ENCODE peak calls at places on chromosomes 16 and 17, in eight cellular contexts. One of them, this sample, is unnamed.

GRCh38 chr17:81648013-81648706 is 8.2 kb downstream of the PDE6G start:
- DNase-seq in sigmoid colon: no peak
- DNase-seq in right lobe of liver: no peak
- DNase-seq in IMR-90: no peak
- DNase-seq in GM12891: no peak
- DNase-seq in A549: no peak
- DNase-seq in ovary: no peak
- DNase-seq in body of pancreas: no peak
- DNase-seq in this sample: no peak

GRCh38 chr16:80403871-80404270 is 136.9 kb upstream of the DYNLRB2 start:
- DNase-seq in sigmoid colon: no peak
- DNase-seq in right lobe of liver: no peak
- DNase-seq in IMR-90: no peak
- DNase-seq in GM12891: no peak
- DNase-seq in A549: no peak
- DNase-seq in ovary: no peak
- DNase-seq in body of pancreas: no peak
- DNase-seq in this sample: no peak

GRCh38 chr17:67239597-67239996 is 5.4 kb downstream of the HELZ start:
- DNase-seq in sigmoid colon: no peak
- DNase-seq in right lobe of liver: no peak
- DNase-seq in IMR-90: peak; percentile 82
- DNase-seq in GM12891: no peak
- DNase-seq in A549: no peak
- DNase-seq in ovary: no peak
- DNase-seq in body of pancreas: no peak
- DNase-seq in this sample: no peak

GRCh38 chr16:64469351-64469750 is 652.5 kb downstream of the CDH11 start:
- DNase-seq in sigmoid colon: no peak
- DNase-seq in right lobe of liver: no peak
- DNase-seq in IMR-90: no peak
- DNase-seq in GM12891: no peak
- DNase-seq in A549: no peak
- DNase-seq in ovary: no peak
- DNase-seq in body of pancreas: no peak
- DNase-seq in this sample: no peak

GRCh38 chr16:68553186-68553585 is 14.1 kb downstream of the ZFP90 start:
- DNase-seq in sigmoid colon: no peak
- DNase-seq in right lobe of liver: no peak
- DNase-seq in IMR-90: no peak
- DNase-seq in GM12891: no peak
- DNase-seq in A549: no peak
- DNase-seq in ovary: no peak
- DNase-seq in body of pancreas: no peak
- DNase-seq in this sample: no peak

GRCh38 chr17:65027305-65027704 is 29.2 kb downstream of the GNA13 start:
- DNase-seq in sigmoid colon: no peak
- DNase-seq in right lobe of liver: no peak
- DNase-seq in IMR-90: peak; percentile 83
- DNase-seq in GM12891: no peak
- DNase-seq in A549: peak; percentile 83
- DNase-seq in ovary: no peak
- DNase-seq in body of pancreas: no peak
- DNase-seq in this sample: peak; percentile 63

GRCh38 chr16:31810863-31811262 is 62.7 kb upstream of the ZNF267 start:
- DNase-seq in sigmoid colon: no peak
- DNase-seq in right lobe of liver: no peak
- DNase-seq in IMR-90: no peak
- DNase-seq in GM12891: no peak
- DNase-seq in A549: no peak
- DNase-seq in ovary: no peak
- DNase-seq in body of pancreas: no peak
- DNase-seq in this sample: no peak

GRCh38 chr17:73068322-73069153 is 23.9 kb downstream of the SLC39A11 start:
- DNase-seq in sigmoid colon: no peak
- DNase-seq in right lobe of liver: no peak
- DNase-seq in IMR-90: peak; percentile 92
- DNase-seq in GM12891: no peak
- DNase-seq in A549: no peak
- DNase-seq in ovary: no peak
- DNase-seq in body of pancreas: peak; percentile 62
- DNase-seq in this sample: no peak

GRCh38 chr16:50861926-50862325 is 120.0 kb downstream of the CYLD start:
- DNase-seq in sigmoid colon: no peak
- DNase-seq in right lobe of liver: no peak
- DNase-seq in IMR-90: peak; percentile 81
- DNase-seq in GM12891: no peak
- DNase-seq in A549: peak; percentile 21
- DNase-seq in ovary: no peak
- DNase-seq in body of pancreas: no peak
- DNase-seq in this sample: peak; percentile 58

GRCh38 chr17:50872710-50873424 is 6.7 kb upstream of the TOB1 start:
- DNase-seq in sigmoid colon: peak; percentile 77
- DNase-seq in right lobe of liver: no peak
- DNase-seq in IMR-90: peak; percentile 25
- DNase-seq in GM12891: no peak
- DNase-seq in A549: no peak
- DNase-seq in ovary: no peak
- DNase-seq in body of pancreas: peak; percentile 78
- DNase-seq in this sample: no peak

GRCh38 chr16:11464241-11464640 is 119.0 kb downstream of the RMI2 start:
- DNase-seq in sigmoid colon: no peak
- DNase-seq in right lobe of liver: no peak
- DNase-seq in IMR-90: no peak
- DNase-seq in GM12891: no peak
- DNase-seq in A549: no peak
- DNase-seq in ovary: no peak
- DNase-seq in body of pancreas: no peak
- DNase-seq in this sample: no peak

GRCh38 chr17:41551370-41551769 is 20.5 kb downstream of the KRT9 start:
- DNase-seq in sigmoid colon: no peak
- DNase-seq in right lobe of liver: no peak
- DNase-seq in IMR-90: peak; percentile 46
- DNase-seq in GM12891: no peak
- DNase-seq in A549: no peak
- DNase-seq in ovary: no peak
- DNase-seq in body of pancreas: no peak
- DNase-seq in this sample: no peak

GRCh38 chr16:61148930-61149329 is 887.3 kb downstream of the CDH8 start:
- DNase-seq in sigmoid colon: no peak
- DNase-seq in right lobe of liver: no peak
- DNase-seq in IMR-90: no peak
- DNase-seq in GM12891: no peak
- DNase-seq in A549: no peak
- DNase-seq in ovary: no peak
- DNase-seq in body of pancreas: no peak
- DNase-seq in this sample: no peak

GRCh38 chr16:66050991-66051390 is 315.5 kb upstream of the CDH5 start:
- DNase-seq in sigmoid colon: no peak
- DNase-seq in right lobe of liver: no peak
- DNase-seq in IMR-90: no peak
- DNase-seq in GM12891: no peak
- DNase-seq in A549: no peak
- DNase-seq in ovary: no peak
- DNase-seq in body of pancreas: no peak
- DNase-seq in this sample: no peak

GRCh38 chr17:18291718-18292540 is 22.9 kb downstream of the TOP3A start:
- DNase-seq in sigmoid colon: no peak
- DNase-seq in right lobe of liver: no peak
- DNase-seq in IMR-90: no peak
- DNase-seq in GM12891: no peak
- DNase-seq in A549: no peak
- DNase-seq in ovary: no peak
- DNase-seq in body of pancreas: no peak
- DNase-seq in this sample: no peak

GRCh38 chr17:45073414-45074070 is 12.4 kb downstream of the NMT1 start:
- DNase-seq in sigmoid colon: peak; percentile 83
- DNase-seq in right lobe of liver: no peak
- DNase-seq in IMR-90: peak; percentile 97
- DNase-seq in GM12891: no peak
- DNase-seq in A549: no peak
- DNase-seq in ovary: no peak
- DNase-seq in body of pancreas: no peak
- DNase-seq in this sample: no peak

GRCh38 chr16:66898207-66898606 is 17.9 kb downstream of the PDP2 start:
- DNase-seq in sigmoid colon: no peak
- DNase-seq in right lobe of liver: peak; percentile 53
- DNase-seq in IMR-90: peak; percentile 77
- DNase-seq in GM12891: no peak
- DNase-seq in A549: no peak
- DNase-seq in ovary: peak; percentile 79
- DNase-seq in body of pancreas: no peak
- DNase-seq in this sample: no peak

GRCh38 chr17:39408360-39408759 is 6.9 kb upstream of the FBXL20 start:
- DNase-seq in sigmoid colon: no peak
- DNase-seq in right lobe of liver: no peak
- DNase-seq in IMR-90: no peak
- DNase-seq in GM12891: no peak
- DNase-seq in A549: no peak
- DNase-seq in ovary: no peak
- DNase-seq in body of pancreas: no peak
- DNase-seq in this sample: no peak

GRCh38 chr17:59388070-59388556 is 56.7 kb downstream of the YPEL2 start:
- DNase-seq in sigmoid colon: no peak
- DNase-seq in right lobe of liver: no peak
- DNase-seq in IMR-90: no peak
- DNase-seq in GM12891: no peak
- DNase-seq in A549: no peak
- DNase-seq in ovary: no peak
- DNase-seq in body of pancreas: no peak
- DNase-seq in this sample: no peak

GRCh38 chr16:73006021-73006420 is 41.9 kb downstream of the ZFHX3 start:
- DNase-seq in sigmoid colon: no peak
- DNase-seq in right lobe of liver: no peak
- DNase-seq in IMR-90: no peak
- DNase-seq in GM12891: no peak
- DNase-seq in A549: no peak
- DNase-seq in ovary: no peak
- DNase-seq in body of pancreas: no peak
- DNase-seq in this sample: no peak

GRCh38 chr17:5437721-5438317 is 1.1 kb downstream of the C1QBP start:
- DNase-seq in sigmoid colon: no peak
- DNase-seq in right lobe of liver: no peak
- DNase-seq in IMR-90: peak; percentile 37
- DNase-seq in GM12891: no peak
- DNase-seq in A549: no peak
- DNase-seq in ovary: no peak
- DNase-seq in body of pancreas: no peak
- DNase-seq in this sample: no peak

GRCh38 chr17:5434984-5435383 is 4.0 kb downstream of the C1QBP start:
- DNase-seq in sigmoid colon: no peak
- DNase-seq in right lobe of liver: no peak
- DNase-seq in IMR-90: no peak
- DNase-seq in GM12891: no peak
- DNase-seq in A549: no peak
- DNase-seq in ovary: no peak
- DNase-seq in body of pancreas: no peak
- DNase-seq in this sample: no peak

GRCh38 chr17:5430413-5430999 is 8.4 kb downstream of the C1QBP start:
- DNase-seq in sigmoid colon: no peak
- DNase-seq in right lobe of liver: no peak
- DNase-seq in IMR-90: no peak
- DNase-seq in GM12891: no peak
- DNase-seq in A549: no peak
- DNase-seq in ovary: no peak
- DNase-seq in body of pancreas: no peak
- DNase-seq in this sample: no peak

GRCh38 chr17:5431929-5432556 is 6.9 kb downstream of the C1QBP start:
- DNase-seq in sigmoid colon: no peak
- DNase-seq in right lobe of liver: no peak
- DNase-seq in IMR-90: no peak
- DNase-seq in GM12891: no peak
- DNase-seq in A549: no peak
- DNase-seq in ovary: no peak
- DNase-seq in body of pancreas: no peak
- DNase-seq in this sample: no peak
- TF ChIP-seq POLR2A in sigmoid colon: no peak
- TF ChIP-seq POLR2A in right lobe of liver: no peak
- TF ChIP-seq POLR2A in IMR-90: no peak
- TF ChIP-seq POLR2A in GM12891: peak; percentile 65
- TF ChIP-seq POLR2A in A549: no peak
- TF ChIP-seq POLR2A in ovary: no peak
- TF ChIP-seq POLR2A in body of pancreas: no peak
- TF ChIP-seq POLR2A in this sample: no peak

GRCh38 chr16:85153656-85154091 is 41.4 kb upstream of the CIBAR2 start:
- DNase-seq in sigmoid colon: no peak
- DNase-seq in right lobe of liver: no peak
- DNase-seq in IMR-90: no peak
- DNase-seq in GM12891: no peak
- DNase-seq in A549: no peak
- DNase-seq in ovary: no peak
- DNase-seq in body of pancreas: no peak
- DNase-seq in this sample: no peak
- TF ChIP-seq POLR2A in sigmoid colon: no peak
- TF ChIP-seq POLR2A in right lobe of liver: no peak
- TF ChIP-seq POLR2A in IMR-90: no peak
- TF ChIP-seq POLR2A in GM12891: no peak
- TF ChIP-seq POLR2A in A549: no peak
- TF ChIP-seq POLR2A in ovary: no peak
- TF ChIP-seq POLR2A in body of pancreas: no peak
- TF ChIP-seq POLR2A in this sample: no peak

DNA sequence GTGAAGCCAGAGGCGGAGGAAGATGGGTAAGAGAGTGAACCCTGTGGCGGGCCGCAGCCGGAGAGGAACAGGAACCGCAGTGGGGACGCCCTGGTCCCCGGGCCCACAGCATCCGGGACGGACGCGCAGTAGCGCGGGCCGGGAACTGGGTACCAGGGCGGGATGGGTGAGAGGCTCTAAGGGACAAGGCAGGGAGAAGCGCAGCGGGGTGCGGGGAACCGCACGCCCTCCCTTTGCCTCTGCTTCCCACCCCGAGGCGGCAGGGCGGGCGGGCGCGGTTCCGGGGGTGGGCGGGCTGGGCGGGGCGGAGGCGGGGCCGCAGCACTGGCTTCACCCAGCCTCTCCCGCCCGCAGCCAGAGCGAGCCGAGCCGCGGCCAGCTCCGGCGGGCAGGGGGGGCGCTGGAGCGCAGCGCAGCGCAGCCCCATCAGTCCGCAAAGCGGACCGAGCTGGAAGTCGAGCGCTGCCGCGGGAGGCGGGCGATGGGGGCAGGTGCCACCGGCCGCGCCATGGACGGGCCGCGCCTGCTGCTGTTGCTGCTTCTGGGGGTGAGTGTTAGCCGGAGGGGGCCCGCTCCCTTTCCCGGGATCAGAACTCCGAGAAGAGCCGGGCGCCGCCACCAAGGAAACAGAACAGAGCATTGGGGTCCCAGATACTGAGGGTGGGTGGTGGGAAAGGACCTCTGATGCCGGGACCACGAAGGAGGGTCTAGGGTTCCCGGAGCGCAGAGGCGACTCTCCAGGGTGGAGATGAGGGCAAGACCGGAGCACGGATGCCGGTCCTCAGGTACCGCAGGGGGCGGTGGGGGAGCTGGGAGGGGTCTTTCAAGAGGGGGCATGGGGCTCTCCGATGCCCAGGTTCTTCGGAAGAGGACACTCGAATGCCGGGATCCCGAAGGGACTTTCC is at the start of gene NGFR:
- DNase-seq in sigmoid colon: no peak
- DNase-seq in right lobe of liver: no peak
- DNase-seq in IMR-90: peak; percentile 13
- DNase-seq in GM12891: peak; percentile 85
- DNase-seq in A549: peak; percentile 77
- DNase-seq in ovary: peak; percentile 64
- DNase-seq in body of pancreas: no peak
- DNase-seq in this sample: no peak
- TF ChIP-seq POLR2A in sigmoid colon: no peak
- TF ChIP-seq POLR2A in right lobe of liver: peak; percentile 46
- TF ChIP-seq POLR2A in IMR-90: no peak
- TF ChIP-seq POLR2A in GM12891: no peak
- TF ChIP-seq POLR2A in A549: peak; percentile 83
- TF ChIP-seq POLR2A in ovary: peak; percentile 47
- TF ChIP-seq POLR2A in body of pancreas: peak; percentile 24
- TF ChIP-seq POLR2A in this sample: peak; percentile 54

GRCh38 chr16:81798311-81799137 is 19.4 kb downstream of the PLCG2 start:
- DNase-seq in sigmoid colon: no peak
- DNase-seq in right lobe of liver: peak; percentile 61
- DNase-seq in IMR-90: no peak
- DNase-seq in GM12891: no peak
- DNase-seq in A549: no peak
- DNase-seq in ovary: no peak
- DNase-seq in body of pancreas: no peak
- DNase-seq in this sample: no peak
- TF ChIP-seq POLR2A in sigmoid colon: no peak
- TF ChIP-seq POLR2A in right lobe of liver: no peak
- TF ChIP-seq POLR2A in IMR-90: no peak
- TF ChIP-seq POLR2A in GM12891: peak; percentile 26
- TF ChIP-seq POLR2A in A549: no peak
- TF ChIP-seq POLR2A in ovary: no peak
- TF ChIP-seq POLR2A in body of pancreas: no peak
- TF ChIP-seq POLR2A in this sample: no peak

This sample was measured in H54.